ENCODE peak calls at places on chromosomes 13 and 19, in seven cellular contexts. L is MG63; X is coronary artery; H is pons; Q is mucosa of descending colon; O is activated naive CD4-positive, alpha-beta T cell treated with Interleukin-2 at 50 U/mL for 16 hours; C is neural crest cell. I is an unnamed sample.

GRCh38 chr19:45524575-45525129 is 17.4 kb downstream of the VASP start:
- DNase-seq in L (no peak), X (no peak), H (peak), Q (peak), O (no peak), C (no peak), I (no peak)

GRCh38 chr19:29812080-29812880 is 489 bp downstream of the CCNE1 start:
- DNase-seq in L (no peak), X (no peak), H (no peak), Q (peak), O (no peak), C (no peak), I (no peak)

GRCh38 chr19:3006075-3006767 is 22.9 kb downstream of the TLE2 start:
- DNase-seq in L (no peak), X (no peak), H (no peak), Q (peak), O (peak), C (no peak), I (no peak)

GRCh38 chr13:99895999-99896695 is 75.4 kb downstream of the ZIC5 start:
- DNase-seq in L (no peak), X (no peak), H (no peak), Q (peak), O (no peak), C (peak), I (no peak)

GRCh38 chr13:108322206-108322824 is 52.8 kb downstream of the TNFSF13B start:
- DNase-seq in L (no peak), X (no peak), H (peak), Q (no peak), O (no peak), C (no peak), I (no peak)

GRCh38 chr19:57465680-57466381 is 8.9 kb upstream of the VN1R1 start:
- DNase-seq in L (no peak), X (no peak), H (no peak), Q (no peak), O (peak), C (no peak), I (no peak)

GRCh38 chr13:20475927-20476691 is 49.5 kb downstream of the CRYL1 start:
- DNase-seq in L (no peak), X (no peak), H (no peak), Q (no peak), O (peak), C (no peak), I (no peak)

GRCh38 chr19:54554896-54555295 is 18.7 kb upstream of the LILRA2 start:
- DNase-seq in L (no peak), X (no peak), H (no peak), Q (no peak), O (no peak), C (no peak), I (no peak)

GRCh38 chr19:8585057-8585893 is 8.0 kb upstream of the MYO1F start:
- DNase-seq in L (no peak), X (no peak), H (no peak), Q (no peak), O (no peak), C (no peak), I (no peak)

GRCh38 chr13:79796116-79796515 is 315.2 kb downstream of the NDFIP2 start:
- DNase-seq in L (no peak), X (no peak), H (no peak), Q (no peak), O (no peak), C (no peak), I (no peak)

GRCh38 chr19:18475762-18476331 is 37.9 kb upstream of the ISYNA1 start:
- DNase-seq in L (no peak), X (no peak), H (no peak), Q (no peak), O (no peak), C (no peak), I (no peak)

GRCh38 chr13:35157143-35157755 is 215.2 kb downstream of the NBEA start:
- DNase-seq in L (peak), X (no peak), H (peak), Q (no peak), O (no peak), C (peak), I (no peak)

GRCh38 chr13:49690133-49690989 is 925 bp downstream of the EBPL start:
- DNase-seq in L (peak), X (no peak), H (peak), Q (no peak), O (no peak), C (no peak), I (no peak)

GRCh38 chr19:47229674-47230121 is 1.3 kb downstream of the BBC3 start:
- DNase-seq in L (no peak), X (no peak), H (no peak), Q (peak), O (no peak), C (no peak), I (no peak)

GRCh38 chr13:38848360-38848759 is 142.3 kb downstream of the STOML3 start:
- DNase-seq in L (no peak), X (no peak), H (no peak), Q (no peak), O (no peak), C (no peak), I (no peak)

GRCh38 chr19:5615756-5616327 is 6.7 kb downstream of the SAFB2 start:
- DNase-seq in L (no peak), X (no peak), H (no peak), Q (no peak), O (no peak), C (no peak), I (no peak)

GRCh38 chr13:43730642-43731041 is 56.1 kb downstream of the ENOX1 start:
- DNase-seq in L (peak), X (no peak), H (no peak), Q (no peak), O (no peak), C (no peak), I (no peak)

GRCh38 chr19:17526922-17527321 is 15.5 kb downstream of the PGLS start:
- DNase-seq in L (no peak), X (no peak), H (no peak), Q (no peak), O (no peak), C (no peak), I (no peak)

GRCh38 chr19:57815247-57816075 is 748 bp upstream of the ZNF552 start:
- DNase-seq in L (no peak), X (no peak), H (no peak), Q (no peak), O (no peak), C (no peak), I (no peak)

GRCh38 chr19:51325161-51325979 is 13.9 kb downstream of the IGLON5 start:
- DNase-seq in L (no peak), X (no peak), H (no peak), Q (no peak), O (no peak), C (no peak), I (no peak)

GRCh38 chr19:58356236-58356970 is 3.1 kb upstream of the A1BG start:
- DNase-seq in L (no peak), X (no peak), H (no peak), Q (no peak), O (peak), C (no peak), I (no peak)

GRCh38 chr19:49361438-49362047 is 673 bp downstream of the TEAD2 start:
- DNase-seq in L (peak), X (peak), H (no peak), Q (peak), O (peak), C (peak), I (no peak)

GRCh38 chr19:18633321-18633720 is 3.5 kb upstream of the KLHL26 start:
- DNase-seq in L (no peak), X (no peak), H (no peak), Q (peak), O (no peak), C (no peak), I (no peak)

GRCh38 chr19:35533201-35533821 is at the start of gene GAPDHS:
- DNase-seq in L (no peak), X (no peak), H (no peak), Q (no peak), O (no peak), C (no peak), I (no peak)

GRCh38 chr19:17091758-17092333 is 16.3 kb downstream of the MYO9B start:
- DNase-seq in L (no peak), X (no peak), H (no peak), Q (peak), O (no peak), C (no peak), I (no peak)

GRCh38 chr13:49524740-49525501 is 29.2 kb downstream of the PHF11 start:
- DNase-seq in L (no peak), X (no peak), H (no peak), Q (no peak), O (no peak), C (no peak), I (no peak)

I was measured in vagina.